ENCODE peak calls at places on chromosomes 5 and 9, in eight cellular contexts. Q is brain microvascular endothelial cell, H is lower leg skin, T is coronary artery, N is PC-3, A is NCI-H1694 treated with DMSO at 0.1 percent for 48 hours, U is upper lobe of right lung, C is NCI-H460. Y is an unnamed sample.

GRCh38 chr9:117919594-117919993 is 215.4 kb downstream of the TLR4 start:
- DNase-seq in Q (no peak), H (no peak), T (no peak), N (no peak), A (peak; percentile 95), U (no peak), C (no peak), Y (no peak)

GRCh38 chr5:100896054-100896453 is 7.0 kb downstream of the ST8SIA4 start:
- DNase-seq in Q (no peak), H (no peak), T (no peak), N (no peak), A (no peak), U (no peak), C (no peak), Y (no peak)

GRCh38 chr9:115263731-115264130 is 145.8 kb upstream of the TNC start:
- DNase-seq in Q (no peak), H (no peak), T (no peak), N (no peak), A (no peak), U (no peak), C (no peak), Y (no peak)

GRCh38 chr5:110702300-110702699 is 24.2 kb downstream of the TMEM232 start:
- DNase-seq in Q (no peak), H (no peak), T (no peak), N (no peak), A (no peak), U (no peak), C (no peak), Y (no peak)

GRCh38 chr5:149771216-149771973 is 41.3 kb downstream of the PPARGC1B start:
- DNase-seq in Q (no peak), H (no peak), T (no peak), N (no peak), A (no peak), U (no peak), C (no peak), Y (no peak)

GRCh38 chr5:139156814-139157213 is 41.4 kb downstream of the SIL1 start:
- DNase-seq in Q (no peak), H (no peak), T (no peak), N (no peak), A (no peak), U (no peak), C (no peak), Y (no peak)

GRCh38 chr5:158390556-158390955 is 531.6 kb upstream of the CLINT1 start:
- DNase-seq in Q (peak; percentile 86), H (no peak), T (no peak), N (peak; percentile 94), A (no peak), U (no peak), C (no peak), Y (no peak)

GRCh38 chr5:124453221-124454032 is 293.0 kb downstream of the ZNF608 start:
- DNase-seq in Q (peak; percentile 83), H (no peak), T (no peak), N (peak; percentile 65), A (no peak), U (no peak), C (no peak), Y (no peak)

GRCh38 chr9:89465726-89466308 is 32.1 kb downstream of the SEMA4D start:
- DNase-seq in Q (no peak), H (no peak), T (no peak), N (no peak), A (no peak), U (no peak), C (no peak), Y (no peak)

GRCh38 chr9:136085815-136086212 is 9.3 kb downstream of the NACC2 start:
- DNase-seq in Q (no peak), H (no peak), T (peak; percentile 88), N (no peak), A (no peak), U (peak; percentile 91), C (no peak), Y (no peak)

GRCh38 chr5:175443514-175444059 is 395 bp downstream of the DRD1 start:
- DNase-seq in Q (no peak), H (no peak), T (no peak), N (no peak), A (no peak), U (no peak), C (no peak), Y (no peak)

GRCh38 chr9:22469928-22470544 is 23.4 kb downstream of the DMRTA1 start:
- DNase-seq in Q (peak; percentile 36), H (no peak), T (no peak), N (peak; percentile 86), A (peak; percentile 49), U (no peak), C (peak; percentile 46), Y (no peak)

GRCh38 chr9:20490246-20490834 is 132.0 kb downstream of the MLLT3 start:
- DNase-seq in Q (no peak), H (no peak), T (no peak), N (no peak), A (no peak), U (no peak), C (no peak), Y (no peak)

GRCh38 chr9:29432191-29432590 is 1858.9 kb upstream of the C9orf72 start:
- DNase-seq in Q (no peak), H (no peak), T (no peak), N (no peak), A (no peak), U (no peak), C (no peak), Y (no peak)

GRCh38 chr5:138651767-138652117 is 76.5 kb upstream of the HSPA9 start:
- DNase-seq in Q (no peak), H (no peak), T (no peak), N (no peak), A (no peak), U (no peak), C (no peak), Y (no peak)

GRCh38 chr5:8906303-8906967 is 639.4 kb downstream of the SEMA5A start:
- DNase-seq in Q (peak; percentile 68), H (no peak), T (no peak), N (peak; percentile 97), A (no peak), U (no peak), C (no peak), Y (no peak)

GRCh38 chr5:53481887-53482716 is 1.7 kb downstream of the FST start:
- DNase-seq in Q (peak; percentile 71), H (peak; percentile 74), T (peak; percentile 82), N (no peak), A (no peak), U (peak; percentile 95), C (peak; percentile 62), Y (peak; percentile 7)

GRCh38 chr9:92100237-92100911 is 14.8 kb downstream of the SPTLC1 start:
- DNase-seq in Q (peak; percentile 85), H (no peak), T (no peak), N (peak; percentile 81), A (no peak), U (no peak), C (peak; percentile 39), Y (no peak)

GRCh38 chr5:50969207-50970145 is 303.0 kb downstream of the PARP8 start:
- DNase-seq in Q (no peak), H (no peak), T (no peak), N (no peak), A (no peak), U (no peak), C (no peak), Y (no peak)

GRCh38 chr5:40669606-40670005 is 10.1 kb upstream of the PTGER4 start:
- DNase-seq in Q (no peak), H (no peak), T (no peak), N (no peak), A (no peak), U (no peak), C (no peak), Y (no peak)

Y was measured in effector CD8-positive, alpha-beta T cell.